ENCODE peak calls at places on chromosomes 11 and 22, in six cellular contexts. N is brain microvascular endothelial cell, P is HCT116, X is heart right ventricle, K is A549, V is cardiac muscle cell. Q is an unnamed sample.

GRCh38 chr11:28834877-28835276 is 726.7 kb downstream of the METTL15 start:
- DNase-seq in X (no peak), V (no peak), N (peak), K (no peak), P (no peak), Q (peak)

GRCh38 chr11:119363874-119364590 is 17.5 kb downstream of the USP2 start:
- DNase-seq in K (peak), N (no peak), X (no peak), V (peak), P (no peak), Q (peak)

GRCh38 chr11:69144719-69145365 is 10.9 kb upstream of the SMIM38 start:
- DNase-seq in N (no peak), X (no peak), V (no peak), P (no peak), K (no peak), Q (no peak)

GRCh38 chr22:46830001-46830715 is 67.7 kb downstream of the TBC1D22A start:
- DNase-seq in N (peak), K (peak), P (no peak), V (no peak), X (peak), Q (peak)

GRCh38 chr11:396511-396947 is 2.5 kb downstream of the PKP3 start:
- DNase-seq in V (no peak), N (no peak), P (no peak), K (peak), X (no peak), Q (peak)

GRCh38 chr22:30424471-30425326 is 869 bp upstream of the MTFP1 start:
- DNase-seq in N (peak), V (peak), P (no peak), K (no peak), X (no peak), Q (no peak)

GRCh38 chr11:5575159-5575558 is 5.5 kb upstream of the OR52B6 start:
- DNase-seq in V (no peak), K (no peak), X (no peak), P (no peak), N (no peak), Q (no peak)

GRCh38 chr11:129155745-129156144 is 36.4 kb downstream of the ARHGAP32 start:
- DNase-seq in N (no peak), X (no peak), V (no peak), P (no peak), K (no peak), Q (no peak)

GRCh38 chr11:1381793-1382425 is 7.8 kb upstream of the BRSK2 start:
- DNase-seq in N (no peak), P (no peak), K (no peak), V (no peak), X (no peak), Q (no peak)

GRCh38 chr22:47388331-47388730 is 625.9 kb downstream of the TBC1D22A start:
- DNase-seq in V (no peak), N (no peak), P (no peak), X (no peak), K (no peak), Q (no peak)

GRCh38 chr22:43308451-43309235 is 34.5 kb downstream of the SCUBE1 start:
- DNase-seq in V (no peak), P (no peak), X (no peak), N (no peak), K (no peak), Q (no peak)

GRCh38 chr11:70580036-70580805 is 181.9 kb downstream of the CTTN start:
- DNase-seq in P (no peak), V (peak), K (no peak), X (no peak), N (peak), Q (no peak)

GRCh38 chr11:18987454-18988231 is 48.4 kb upstream of the MRGPRX1 start:
- DNase-seq in N (peak), P (peak), X (no peak), V (no peak), K (no peak), Q (peak)

GRCh38 chr11:5004429-5005274 is 10.0 kb downstream of the OR51L1 start:
- DNase-seq in P (peak), N (peak), V (peak), K (peak), X (peak), Q (peak)

GRCh38 chr22:41092023-41092817 is at the start of gene EP300:
- DNase-seq in K (peak), V (peak), N (peak), P (peak), X (peak), Q (peak)

GRCh38 chr11:653837-654236 is 16.8 kb downstream of the DRD4 start:
- DNase-seq in V (no peak), X (no peak), P (no peak), K (no peak), N (no peak), Q (no peak)

GRCh38 chr11:79794484-79795393 is 353.9 kb upstream of the TENM4 start:
- DNase-seq in P (no peak), K (no peak), X (no peak), V (no peak), N (no peak), Q (peak)

GRCh38 chr22:22935546-22936157 is 48.0 kb downstream of the IGLL5 start:
- DNase-seq in N (no peak), V (no peak), P (no peak), K (no peak), X (no peak), Q (no peak)

GRCh38 chr22:44423556-44423955 is 74.5 kb downstream of the RTL6 start:
- DNase-seq in P (no peak), K (no peak), N (no peak), V (no peak), X (no peak), Q (no peak)

GRCh38 chr11:23988381-23989006 is 508.4 kb upstream of the LUZP2 start:
- DNase-seq in V (no peak), N (peak), K (no peak), P (no peak), X (no peak), Q (no peak)

GRCh38 chr11:118691926-118692830 is 12.7 kb upstream of the TREH start:
- DNase-seq in N (peak), P (no peak), K (no peak), X (no peak), V (no peak), Q (peak)

GRCh38 chr11:119728226-119728626 is 774 bp downstream of the NECTIN1 start:
- DNase-seq in N (no peak), P (no peak), V (peak), K (peak), X (no peak), Q (no peak)

GRCh38 chr11:41879186-41879738 is 419.8 kb upstream of the LRRC4C start:
- DNase-seq in N (peak), V (no peak), K (no peak), X (no peak), P (no peak), Q (no peak)

DNA sequence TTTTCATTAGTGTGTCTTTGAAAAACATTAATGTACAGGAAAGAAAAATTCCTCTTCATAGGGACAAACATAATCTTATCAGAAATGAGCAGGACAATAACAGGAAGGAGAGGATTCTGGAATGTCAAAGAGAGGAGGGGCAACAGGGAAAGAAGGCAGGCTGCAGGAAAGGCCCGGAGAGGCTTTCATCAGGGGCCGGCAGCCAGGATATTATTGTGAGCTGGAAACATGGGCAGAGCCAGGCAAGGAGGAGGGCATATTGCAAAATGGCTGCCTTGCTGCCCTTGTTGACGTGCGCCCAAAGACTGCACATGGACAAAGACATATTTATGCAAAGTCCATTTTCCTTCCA is 433.7 kb downstream of the ETS1 start:
- DNase-seq in K (no peak), X (no peak), N (no peak), V (no peak), P (no peak), Q (no peak)
- H3K27ac ChIP-seq in K (no peak), X (no peak), N (no peak), V (no peak), P (no peak), Q (no peak)

DNA sequence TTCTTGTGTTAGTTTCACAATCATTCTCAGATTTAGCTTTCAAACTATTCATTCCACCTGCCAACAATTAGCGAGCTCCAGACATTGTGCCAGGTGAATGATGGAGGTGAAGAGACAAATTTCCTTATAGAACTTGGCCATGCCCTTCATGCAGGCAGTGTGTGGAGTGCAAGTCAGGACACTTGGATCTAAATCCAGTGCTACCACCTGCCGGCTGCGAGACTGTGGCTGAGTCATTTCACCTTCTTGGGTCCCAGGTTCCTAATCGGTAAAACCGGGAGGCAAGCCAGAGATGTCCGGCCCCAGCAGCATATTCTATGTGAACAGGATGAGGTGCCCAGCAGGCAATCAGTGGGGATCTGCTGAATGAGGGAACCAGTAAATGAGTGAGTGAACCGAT is 18.6 kb upstream of the EHF start:
- DNase-seq in N (no peak), P (peak), V (no peak), K (no peak), X (no peak), Q (peak)
- TF ChIP-seq CTCF in N (no peak), P (no peak), V (no peak), K (no peak), X (no peak), Q (no peak)

DNA sequence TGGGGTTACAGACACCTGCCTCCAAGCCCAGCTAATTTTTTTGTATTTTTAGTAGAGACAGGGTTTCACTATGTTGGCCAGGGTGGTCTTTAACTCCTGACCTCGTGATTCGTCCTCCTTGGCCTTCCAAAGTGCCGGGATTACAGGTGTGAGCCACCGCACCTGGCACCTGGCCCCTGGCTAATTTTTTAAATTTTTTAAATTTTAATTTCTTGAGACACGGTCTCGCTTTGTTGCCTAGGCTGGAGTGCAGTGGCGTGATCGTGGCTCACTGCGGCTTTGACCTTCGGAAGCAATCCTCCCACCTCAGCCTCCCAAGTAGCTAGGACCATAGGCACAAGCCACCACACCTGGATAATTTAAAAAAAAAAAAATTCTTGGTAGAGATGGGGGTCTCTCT is 14.6 kb downstream of the PPP6R2 start:
- DNase-seq in K (no peak), P (no peak), X (no peak), V (no peak), N (no peak), Q (no peak)
- H3K27ac ChIP-seq in K (no peak), P (no peak), X (no peak), V (no peak), N (no peak), Q (no peak)

GRCh38 chr22:48944433-48944755 is 883.3 kb downstream of the BRD1 start:
- DNase-seq in K (no peak), X (no peak), V (no peak), P (no peak), N (no peak), Q (no peak)

GRCh38 chr22:48942698-48943566 is 884.7 kb downstream of the BRD1 start:
- DNase-seq in V (no peak), X (no peak), K (no peak), N (no peak), P (no peak), Q (no peak)

GRCh38 chr22:48944756-48945620 is 882.7 kb downstream of the BRD1 start:
- DNase-seq in X (peak), V (no peak), N (no peak), K (no peak), P (no peak), Q (no peak)

GRCh38 chr22:48941903-48942625 is 885.6 kb downstream of the BRD1 start:
- DNase-seq in N (no peak), K (no peak), X (no peak), V (no peak), P (no peak), Q (no peak)

GRCh38 chr22:48943567-48944432 is 883.9 kb downstream of the BRD1 start:
- DNase-seq in P (no peak), N (no peak), X (no peak), V (peak), K (peak), Q (no peak)
- TF ChIP-seq CTCF in P (peak), N (no peak), X (peak), V (no peak), K (peak), Q (no peak)

GRCh38 chr11:13126430-13126829 is 117.3 kb downstream of the RASSF10 start:
- DNase-seq in X (no peak), N (peak), V (no peak), P (no peak), K (peak), Q (peak)
- H3K27ac ChIP-seq in X (no peak), N (peak), V (no peak), P (no peak), K (peak), Q (no peak)

DNA sequence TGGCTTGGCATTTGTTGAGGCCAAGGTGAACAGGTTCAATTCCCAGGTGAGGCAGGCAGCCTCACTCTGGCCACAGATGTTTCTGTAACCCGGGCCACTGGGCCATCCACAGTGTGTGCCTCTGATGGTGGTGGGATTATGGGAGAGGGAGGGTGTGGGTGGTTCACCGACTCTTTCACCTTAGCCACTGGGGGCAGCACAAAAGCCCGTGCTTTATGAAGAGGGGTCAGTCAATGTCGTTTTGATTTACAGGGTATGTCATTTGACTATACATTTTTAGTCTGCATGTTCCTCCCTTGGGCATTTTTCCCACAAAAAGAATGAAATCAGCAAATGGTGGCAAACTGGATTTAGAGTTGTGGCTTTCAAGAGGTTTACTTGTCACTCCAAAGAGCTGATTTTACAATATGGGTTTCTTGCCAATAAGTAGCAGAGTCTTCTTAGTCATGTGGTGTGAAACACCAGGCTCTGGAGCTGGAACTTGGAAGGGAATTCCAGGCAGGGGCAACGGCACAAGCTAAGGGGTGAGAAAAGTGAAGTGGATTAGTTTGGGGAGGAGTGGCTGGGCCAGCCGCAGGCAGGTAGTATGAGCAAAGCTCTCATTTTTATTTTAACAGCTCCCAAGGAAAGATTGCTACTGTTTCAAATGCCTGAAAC is 217.8 kb upstream of the ZBED5 start:
- DNase-seq in P (no peak), X (no peak), K (no peak), V (peak), N (no peak), Q (no peak)
- TF ChIP-seq CTCF in P (no peak), X (no peak), K (no peak), V (no peak), N (no peak), Q (no peak)

DNA sequence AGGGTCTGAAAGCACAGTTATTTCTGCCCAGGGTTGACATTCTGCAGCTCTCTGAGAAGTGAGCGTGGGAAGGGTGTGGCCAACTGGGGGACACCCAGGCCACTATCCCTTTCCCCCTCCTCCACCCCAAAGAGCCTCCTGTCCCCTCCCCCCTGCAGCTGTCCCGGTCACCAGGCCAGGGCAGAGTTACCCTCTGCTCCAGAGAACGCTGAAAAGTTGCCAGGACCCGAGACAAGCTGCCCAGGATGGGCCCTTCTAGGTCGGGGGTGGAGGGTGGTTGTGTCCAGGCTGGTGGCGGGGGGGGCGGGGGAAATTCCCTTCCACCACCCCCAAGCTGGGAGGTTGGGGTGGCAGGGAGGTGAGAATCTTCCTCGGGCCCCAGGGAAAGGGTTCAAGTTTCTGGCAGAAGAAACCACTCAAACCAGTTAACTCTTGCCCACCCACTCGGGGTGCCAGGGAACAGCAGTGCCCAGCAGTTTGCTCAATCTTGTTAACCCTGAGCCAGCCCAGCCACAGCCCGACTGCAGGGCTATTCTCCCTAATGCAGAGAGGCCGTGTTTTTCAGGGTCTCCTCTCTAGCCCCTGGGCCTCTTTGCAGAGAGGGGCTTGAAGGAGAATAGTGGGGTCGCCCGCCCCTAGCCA is 615 bp downstream of the LGALS1 start:
- DNase-seq in V (no peak), X (peak), K (no peak), P (no peak), N (no peak), Q (no peak)
- H3K27ac ChIP-seq in V (no peak), X (peak), K (peak), P (peak), N (peak), Q (peak)

GRCh38 chr11:25910090-25910489 is 421.8 kb upstream of the ANO3 start:
- DNase-seq in P (no peak), K (no peak), V (no peak), X (no peak), N (no peak), Q (peak)
- TF ChIP-seq CTCF in P (no peak), K (no peak), V (no peak), X (no peak), N (no peak), Q (no peak)

GRCh38 chr22:25898707-25899365 is 156.8 kb downstream of the MYO18B start:
- DNase-seq in X (no peak), P (peak), K (no peak), N (no peak), V (peak), Q (no peak)

GRCh38 chr22:25892678-25893077 is 150.7 kb downstream of the MYO18B start:
- DNase-seq in P (no peak), K (no peak), N (no peak), V (no peak), X (no peak), Q (no peak)

GRCh38 chr22:25896592-25896991 is 154.6 kb downstream of the MYO18B start:
- DNase-seq in K (no peak), N (no peak), X (no peak), V (no peak), P (no peak), Q (no peak)

GRCh38 chr22:25895678-25896077 is 153.7 kb downstream of the MYO18B start:
- DNase-seq in V (no peak), P (no peak), N (no peak), X (no peak), K (no peak), Q (no peak)

DNA sequence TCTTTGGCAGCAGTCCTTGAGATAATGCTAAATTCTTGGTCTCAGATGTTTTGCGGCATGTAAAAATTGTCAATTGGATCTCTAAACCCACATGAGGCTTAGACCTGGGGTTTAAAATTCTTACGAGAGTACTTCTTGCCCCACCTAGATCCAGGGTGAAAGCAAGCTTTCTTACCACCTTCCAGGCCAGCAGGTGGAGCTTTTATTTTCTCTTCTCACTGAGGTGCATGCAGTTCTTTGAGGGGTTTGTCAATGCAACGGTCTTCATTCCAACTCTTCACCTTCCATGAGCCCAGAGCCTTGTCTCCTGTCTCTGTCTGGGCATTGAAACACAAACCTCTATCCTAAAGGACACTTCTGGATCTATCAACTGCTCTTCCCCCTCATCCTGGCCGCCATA is 154.1 kb downstream of the MYO18B start:
- DNase-seq in N (no peak), V (no peak), X (no peak), P (no peak), K (no peak), Q (no peak)
- H3K27ac ChIP-seq in N (no peak), V (no peak), X (no peak), P (no peak), K (no peak), Q (no peak)

GRCh38 chr22:37571258-37571991 is 8.5 kb downstream of the LGALS2 start:
- DNase-seq in X (no peak), K (peak), P (peak), V (no peak), N (no peak), Q (no peak)
- TF ChIP-seq CTCF in X (no peak), K (no peak), P (peak), V (peak), N (peak), Q (peak)

Q was measured in RWPE1.